ENCODE peak calls at places on chromosomes 7 and 10, in eight cellular contexts. Q is upper lobe of right lung, L is T-helper 2 cell, B is T-helper 9 cell, N is pons, R is ELR, A is fibroblast of lung, U is GM20000. W is an unnamed sample.

GRCh38 chr7:30986331-30986730 is 22.6 kb downstream of the GHRHR start:
- DNase-seq in R (no peak), A (no peak), N (no peak), U (no peak), Q (no peak), B (no peak), L (no peak), W (no peak)

GRCh38 chr7:53904355-53904754 is 637.8 kb upstream of the VSTM2A start:
- DNase-seq in L (no peak), Q (no peak), U (no peak), B (no peak), A (no peak), R (no peak), N (no peak), W (no peak)

GRCh38 chr7:91434821-91435220 is 170.6 kb downstream of the FZD1 start:
- DNase-seq in Q (no peak), N (no peak), B (no peak), U (no peak), R (no peak), A (peak), L (no peak), W (no peak)

GRCh38 chr7:7595451-7595850 is 28.8 kb downstream of the MIOS start:
- DNase-seq in R (peak), N (peak), B (no peak), A (peak), Q (no peak), L (peak), U (no peak), W (no peak)

GRCh38 chr7:1019255-1019785 is 25.0 kb upstream of the GPR146 start:
- DNase-seq in A (no peak), U (no peak), N (no peak), L (no peak), B (no peak), R (no peak), Q (no peak), W (no peak)

GRCh38 chr7:5423844-5424688 is 432 bp upstream of the TNRC18 start:
- DNase-seq in Q (peak), R (peak), L (peak), N (peak), U (peak), B (no peak), A (peak), W (peak)

GRCh38 chr10:131814567-131815290 is 86.1 kb upstream of the PPP2R2D start:
- DNase-seq in U (no peak), N (no peak), A (no peak), B (no peak), Q (peak), L (no peak), R (no peak), W (no peak)

GRCh38 chr10:48655426-48656240 is 29.0 kb upstream of the WDFY4 start:
- DNase-seq in R (peak), U (no peak), A (peak), N (peak), B (no peak), L (no peak), Q (peak), W (no peak)

GRCh38 chr10:115945696-115946445 is 327.1 kb downstream of the GFRA1 start:
- DNase-seq in A (peak), L (no peak), U (no peak), Q (no peak), B (no peak), N (no peak), R (peak), W (no peak)

GRCh38 chr7:75943864-75944263 is 28.9 kb downstream of the POR start:
- DNase-seq in B (no peak), Q (no peak), R (peak), U (no peak), A (peak), L (no peak), N (no peak), W (no peak)

GRCh38 chr7:45026984-45027773 is 27.2 kb downstream of the CCM2 start:
- DNase-seq in L (peak), Q (no peak), A (peak), B (peak), N (peak), U (peak), R (peak), W (no peak)

GRCh38 chr7:102284891-102285540 is 1.7 kb upstream of the SH2B2 start:
- DNase-seq in N (no peak), Q (peak), R (no peak), B (no peak), L (no peak), A (no peak), U (no peak), W (no peak)

GRCh38 chr7:21426286-21426957 is 1.5 kb upstream of the SP4 start:
- DNase-seq in Q (no peak), U (no peak), R (peak), A (no peak), L (no peak), B (no peak), N (peak), W (no peak)

GRCh38 chr7:4661871-4662270 is 20.2 kb upstream of the FOXK1 start:
- DNase-seq in L (no peak), Q (no peak), B (no peak), U (no peak), R (no peak), N (no peak), A (peak), W (no peak)

GRCh38 chr10:5659702-5660528 is 6.5 kb downstream of the ASB13 start:
- DNase-seq in L (peak), A (peak), B (no peak), U (peak), R (peak), Q (peak), N (no peak), W (peak)

GRCh38 chr10:58641095-58641531 is 128.4 kb downstream of the BICC1 start:
- DNase-seq in B (no peak), A (peak), L (no peak), U (no peak), R (peak), Q (no peak), N (peak), W (no peak)

GRCh38 chr10:31390804-31391203 is 71.8 kb downstream of the ZEB1 start:
- DNase-seq in U (no peak), L (no peak), R (no peak), Q (no peak), A (no peak), B (no peak), N (no peak), W (no peak)

GRCh38 chr10:112663181-112663879 is 216.3 kb downstream of the VTI1A start:
- DNase-seq in N (no peak), A (peak), L (no peak), B (no peak), U (no peak), Q (no peak), R (peak), W (no peak)

GRCh38 chr7:155840262-155840885 is 28.1 kb upstream of the SHH start:
- DNase-seq in A (no peak), Q (peak), B (no peak), R (no peak), N (no peak), U (no peak), L (no peak), W (no peak)

GRCh38 chr7:142800103-142800502 is 29.3 kb downstream of the PRSS2 start:
- DNase-seq in R (no peak), A (peak), Q (no peak), B (no peak), L (peak), U (no peak), N (no peak), W (no peak)

GRCh38 chr7:4169505-4169904 is 512.6 kb upstream of the FOXK1 start:
- DNase-seq in N (peak), B (no peak), Q (no peak), U (no peak), L (no peak), R (no peak), A (peak), W (no peak)

GRCh38 chr7:39416866-39417265 is 149.3 kb upstream of the YAE1 start:
- DNase-seq in U (no peak), L (no peak), N (no peak), A (no peak), R (no peak), B (no peak), Q (no peak), W (no peak)

GRCh38 chr10:7649673-7650330 is 17.0 kb downstream of the ITIH5 start:
- DNase-seq in B (no peak), U (no peak), Q (no peak), N (no peak), L (no peak), A (no peak), R (no peak), W (no peak)

GRCh38 chr10:93346712-93347111 is 135.4 kb downstream of the MYOF start:
- DNase-seq in A (peak), B (no peak), N (peak), L (no peak), U (no peak), R (peak), Q (no peak), W (no peak)

GRCh38 chr10:71746344-71747037 is 26.8 kb downstream of the VSIR start:
- DNase-seq in L (no peak), Q (no peak), U (peak), N (no peak), R (no peak), B (no peak), A (no peak), W (no peak)

GRCh38 chr10:17064435-17064834 is 65.2 kb downstream of the CUBN start:
- DNase-seq in Q (no peak), N (no peak), L (no peak), R (no peak), B (no peak), U (no peak), A (no peak), W (no peak)

W was measured in GM13976.